ENCODE peak calls at places on chromosomes 12 and 14, in six cellular contexts. Y is astrocyte, W is stomach, Q is nephron progenitor cell, A is AG09309, P is Calu3. E is an unnamed sample.

GRCh38 chr14:61838661-61839060 is 76.4 kb downstream of the SNAPC1 start:
- DNase-seq in P (no peak), Q (no peak), W (no peak), A (no peak), Y (no peak), E (no peak)

GRCh38 chr12:79114896-79115295 is 250.3 kb downstream of the SYT1 start:
- DNase-seq in Q (no peak), Y (no peak), A (no peak), P (no peak), W (no peak), E (no peak)

GRCh38 chr12:91111366-91112321 is at the start of gene LUM:
- DNase-seq in Y (peak; percentile 79), P (no peak), W (no peak), Q (peak; percentile 8), A (peak; percentile 84), E (peak; percentile 34)

GRCh38 chr12:121304306-121304705 is 7.8 kb upstream of the CAMKK2 start:
- DNase-seq in P (no peak), W (no peak), A (no peak), Q (no peak), Y (no peak), E (no peak)

GRCh38 chr14:36556811-36557433 is 25.5 kb downstream of the NKX2-8 start:
- DNase-seq in Q (peak; percentile 41), Y (no peak), A (no peak), P (peak; percentile 54), W (no peak), E (no peak)

GRCh38 chr12:85076688-85077430 is 40.7 kb downstream of the LRRIQ1 start:
- DNase-seq in P (peak; percentile 57), A (peak; percentile 69), Q (no peak), Y (peak; percentile 93), W (no peak), E (peak; percentile 95)

GRCh38 chr14:90060312-90060964 is 1.4 kb upstream of the KCNK13 start:
- DNase-seq in A (no peak), Y (peak; percentile 40), P (peak; percentile 63), W (peak; percentile 42), Q (peak; percentile 75), E (no peak)

GRCh38 chr12:30507576-30507975 is 188.1 kb downstream of the IPO8 start:
- DNase-seq in P (no peak), Y (no peak), Q (no peak), A (no peak), W (no peak), E (no peak)

GRCh38 chr14:57960946-57961792 is 95.3 kb upstream of the SLC35F4 start:
- DNase-seq in Y (no peak), W (no peak), A (no peak), P (no peak), Q (no peak), E (no peak)

GRCh38 chr14:32986791-32987545 is 48.3 kb downstream of the NPAS3 start:
- DNase-seq in W (no peak), A (no peak), Q (peak; percentile 10), Y (peak; percentile 89), P (no peak), E (peak; percentile 12)

GRCh38 chr12:30754383-30754749 is 385 bp downstream of the CAPRIN2 start:
- DNase-seq in A (no peak), Y (peak; percentile 5), P (no peak), W (no peak), Q (no peak), E (no peak)

GRCh38 chr12:121223283-121223946 is 13.5 kb downstream of the P2RX4 start:
- DNase-seq in Q (no peak), Y (no peak), A (no peak), P (peak; percentile 40), W (peak; percentile 52), E (no peak)

GRCh38 chr12:95511962-95512361 is 38.0 kb downstream of the METAP2 start:
- DNase-seq in Q (no peak), A (no peak), W (no peak), Y (no peak), P (no peak), E (no peak)

GRCh38 chr12:13913371-13913770 is 68.0 kb downstream of the GRIN2B start:
- DNase-seq in Q (no peak), A (no peak), W (no peak), P (no peak), Y (no peak), E (no peak)

GRCh38 chr14:96281486-96281885 is 25.5 kb downstream of the BDKRB1 start:
- DNase-seq in A (no peak), Q (no peak), P (no peak), Y (no peak), W (no peak), E (no peak)
- TF ChIP-seq CTCF in A (no peak), Q (no peak), P (no peak), Y (no peak), W (no peak), E (no peak)

GRCh38 chr12:27498159-27498558 is 25.8 kb upstream of the PPFIBP1 start:
- DNase-seq in P (no peak), W (no peak), Q (no peak), A (no peak), Y (no peak), E (no peak)
- TF ChIP-seq CTCF in P (no peak), W (no peak), Q (no peak), A (no peak), Y (no peak), E (no peak)

DNA sequence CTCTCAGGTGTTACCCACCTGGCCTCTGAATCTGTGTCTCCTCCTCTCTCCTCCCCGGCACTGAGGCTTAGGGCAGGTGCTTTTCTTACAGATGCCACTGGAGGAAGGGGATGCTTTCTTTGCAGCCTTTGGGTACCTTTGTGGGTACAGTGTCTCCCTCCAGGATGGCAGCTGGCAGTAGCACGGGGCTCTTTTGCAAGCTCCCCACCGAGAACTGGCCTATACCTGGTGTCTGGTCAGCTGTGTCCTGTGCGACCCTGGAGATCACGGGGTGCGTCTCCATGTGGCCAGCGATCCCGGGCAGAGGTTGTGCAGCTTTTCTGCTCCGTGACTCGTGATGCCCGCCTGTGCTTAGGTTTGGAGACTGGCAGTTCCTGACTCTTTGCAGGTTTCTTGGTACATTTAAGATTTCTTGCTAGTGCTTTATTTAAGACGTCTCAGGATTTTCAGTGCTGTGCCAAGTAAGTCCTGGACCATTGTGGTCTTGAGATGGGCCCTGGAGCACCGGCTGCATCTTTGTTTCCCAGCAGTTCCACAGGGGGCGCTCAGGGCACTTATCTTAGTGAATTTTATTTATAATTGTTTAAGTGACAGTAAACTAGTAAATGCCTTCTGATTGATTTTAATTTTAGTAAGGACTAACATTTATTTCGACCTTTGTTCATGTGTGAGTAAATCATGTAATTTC is 68.9 kb downstream of the DDX51 start:
- DNase-seq in A (no peak), Y (no peak), W (no peak), P (no peak), Q (no peak), E (no peak)
- TF ChIP-seq CTCF in A (no peak), Y (peak; percentile 14), W (no peak), P (peak; percentile 27), Q (no peak), E (peak; percentile 45)

GRCh38 chr12:54337854-54338650 is 13.1 kb downstream of the COPZ1 start:
- DNase-seq in Y (no peak), W (no peak), A (no peak), Q (no peak), P (no peak), E (no peak)

GRCh38 chr12:54340845-54341244 is 15.9 kb downstream of the COPZ1 start:
- DNase-seq in W (no peak), A (no peak), Q (no peak), P (no peak), Y (no peak), E (no peak)

GRCh38 chr12:54338682-54339296 is 13.9 kb downstream of the COPZ1 start:
- DNase-seq in A (no peak), P (no peak), Y (peak; percentile 74), W (no peak), Q (no peak), E (no peak)

GRCh38 chr12:54333420-54334034 is 8.6 kb downstream of the COPZ1 start:
- DNase-seq in Y (no peak), W (no peak), A (no peak), P (no peak), Q (no peak), E (no peak)

DNA sequence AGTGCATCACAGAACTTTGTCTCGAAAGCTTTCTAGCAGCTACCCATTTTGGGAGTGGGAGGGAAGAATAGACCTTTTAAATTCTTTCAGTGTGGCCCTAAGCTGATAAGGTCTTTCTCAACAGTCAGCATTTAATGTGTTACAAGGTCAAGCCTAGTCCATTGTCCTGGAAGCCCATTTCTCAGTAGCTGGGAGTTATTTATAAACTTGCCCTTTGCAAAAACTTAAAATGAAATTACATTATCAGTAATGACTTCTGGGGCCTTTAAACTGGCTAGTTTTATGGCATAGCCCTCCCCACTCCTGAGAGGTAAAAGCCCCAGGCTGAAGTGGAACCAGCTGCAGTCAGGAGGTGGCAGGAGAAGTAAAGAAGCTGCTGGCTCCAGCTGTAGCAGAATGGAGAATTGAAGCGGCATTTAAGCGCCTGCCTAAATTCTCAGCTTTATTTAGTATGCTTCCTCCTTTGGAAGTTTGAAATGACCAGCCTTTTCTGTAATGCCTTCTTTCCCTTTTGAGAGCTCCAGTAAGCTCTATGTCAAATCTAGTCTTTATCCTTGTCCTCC is 12.4 kb downstream of the COPZ1 start:
- DNase-seq in P (no peak), Q (no peak), A (no peak), Y (no peak), W (no peak), E (no peak)
- TF ChIP-seq CTCF in P (no peak), Q (no peak), A (peak; percentile 22), Y (no peak), W (no peak), E (peak; percentile 12)

DNA sequence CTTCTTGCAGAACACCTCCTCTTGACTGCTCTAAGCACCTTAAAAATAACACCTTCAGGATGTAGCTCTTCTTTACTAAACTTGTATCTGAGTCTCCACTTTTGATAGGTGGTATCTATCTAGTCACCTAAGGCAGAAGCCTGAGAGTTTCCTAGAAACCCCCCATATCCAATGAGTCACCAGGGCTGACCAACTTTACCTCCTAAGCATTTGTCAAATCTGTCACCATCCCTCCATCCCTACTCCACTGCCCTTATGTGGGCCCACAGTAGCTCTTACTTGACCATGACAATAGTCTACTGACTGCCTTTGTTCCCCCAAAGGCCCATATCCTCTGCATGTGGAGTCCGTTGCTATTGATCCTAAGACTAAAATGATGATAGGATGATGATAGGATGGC is 15.9 kb downstream of the AVIL start:
- DNase-seq in Q (no peak), P (no peak), Y (no peak), A (no peak), W (no peak), E (no peak)
- TF ChIP-seq CTCF in Q (no peak), P (no peak), Y (no peak), A (no peak), W (no peak), E (no peak)

GRCh38 chr12:89707992-89708792 is 446 bp downstream of the ATP2B1 start:
- DNase-seq in P (peak; percentile 31), Q (peak; percentile 57), Y (no peak), W (peak; percentile 36), A (no peak), E (no peak)
- TF ChIP-seq CTCF in P (no peak), Q (no peak), Y (no peak), W (no peak), A (peak; percentile 9), E (no peak)

E was measured in retinal pigment epithelial cell.